ENCODE peak calls at places on chromosomes 7 and 10, in four cellular contexts. One of them, this sample, is unnamed.

GRCh38 chr10:117237401-117237991 is 3.4 kb upstream of the SLC18A2 start:
- DNase-seq in caudate nucleus: no peak
- DNase-seq in psoas muscle: no peak
- DNase-seq in GM12891: no peak
- DNase-seq in this sample: no peak

GRCh38 chr7:44383566-44383965 is 58.2 kb upstream of the CAMK2B start:
- DNase-seq in caudate nucleus: no peak
- DNase-seq in psoas muscle: peak; percentile 65
- DNase-seq in GM12891: no peak
- DNase-seq in this sample: no peak

GRCh38 chr10:44864637-44865288 is 46.4 kb upstream of the TMEM72 start:
- DNase-seq in caudate nucleus: peak; percentile 81
- DNase-seq in psoas muscle: peak; percentile 91
- DNase-seq in GM12891: peak; percentile 86
- DNase-seq in this sample: peak; percentile 95

GRCh38 chr10:43117031-43117776 is 21.0 kb upstream of the CSGALNACT2 start:
- DNase-seq in caudate nucleus: no peak
- DNase-seq in psoas muscle: no peak
- DNase-seq in GM12891: no peak
- DNase-seq in this sample: no peak

GRCh38 chr10:47424231-47424630 is 40.1 kb upstream of the ZNF488 start:
- DNase-seq in caudate nucleus: no peak
- DNase-seq in psoas muscle: no peak
- DNase-seq in GM12891: no peak
- DNase-seq in this sample: no peak

GRCh38 chr7:131949659-131950058 is 393.2 kb upstream of the PODXL start:
- DNase-seq in caudate nucleus: no peak
- DNase-seq in psoas muscle: no peak
- DNase-seq in GM12891: no peak
- DNase-seq in this sample: no peak

GRCh38 chr7:47513741-47514241 is 68.1 kb downstream of the TNS3 start:
- DNase-seq in caudate nucleus: no peak
- DNase-seq in psoas muscle: no peak
- DNase-seq in GM12891: no peak
- DNase-seq in this sample: no peak

GRCh38 chr10:85642421-85643170 is 724.0 kb downstream of the GRID1 start:
- DNase-seq in caudate nucleus: no peak
- DNase-seq in psoas muscle: no peak
- DNase-seq in GM12891: no peak
- DNase-seq in this sample: no peak

GRCh38 chr7:103691291-103691690 is 245.3 kb upstream of the SLC26A5 start:
- DNase-seq in caudate nucleus: no peak
- DNase-seq in psoas muscle: no peak
- DNase-seq in GM12891: no peak
- DNase-seq in this sample: no peak

GRCh38 chr10:21487416-21488180 is 37.9 kb downstream of the SKIDA1 start:
- DNase-seq in caudate nucleus: no peak
- DNase-seq in psoas muscle: no peak
- DNase-seq in GM12891: no peak
- DNase-seq in this sample: no peak

GRCh38 chr10:110410329-110411046 is 87.2 kb upstream of the DUSP5 start:
- DNase-seq in caudate nucleus: no peak
- DNase-seq in psoas muscle: peak; percentile 35
- DNase-seq in GM12891: no peak
- DNase-seq in this sample: no peak

GRCh38 chr10:95178266-95178665 is 15.8 kb upstream of the ACSM6 start:
- DNase-seq in caudate nucleus: no peak
- DNase-seq in psoas muscle: no peak
- DNase-seq in GM12891: no peak
- DNase-seq in this sample: no peak

GRCh38 chr7:108097703-108098102 is 32.5 kb downstream of the LAMB4 start:
- DNase-seq in caudate nucleus: no peak
- DNase-seq in psoas muscle: no peak
- DNase-seq in GM12891: no peak
- DNase-seq in this sample: no peak

GRCh38 chr10:75530337-75530736 is 98.9 kb downstream of the LRMDA start:
- DNase-seq in caudate nucleus: no peak
- DNase-seq in psoas muscle: peak; percentile 15
- DNase-seq in GM12891: no peak
- DNase-seq in this sample: no peak

GRCh38 chr10:78312197-78313046 is 278.8 kb downstream of the RPS24 start:
- DNase-seq in caudate nucleus: no peak
- DNase-seq in psoas muscle: no peak
- DNase-seq in GM12891: no peak
- DNase-seq in this sample: no peak

GRCh38 chr10:79104264-79104954 is 35.6 kb downstream of the ZMIZ1 start:
- DNase-seq in caudate nucleus: peak; percentile 17
- DNase-seq in psoas muscle: peak; percentile 69
- DNase-seq in GM12891: no peak
- DNase-seq in this sample: peak; percentile 58

GRCh38 chr7:37284285-37284684 is 164.4 kb downstream of the ELMO1 start:
- DNase-seq in caudate nucleus: no peak
- DNase-seq in psoas muscle: no peak
- DNase-seq in GM12891: no peak
- DNase-seq in this sample: no peak

GRCh38 chr7:152366662-152367061 is 69.1 kb downstream of the KMT2C start:
- DNase-seq in caudate nucleus: no peak
- DNase-seq in psoas muscle: no peak
- DNase-seq in GM12891: no peak
- DNase-seq in this sample: peak; percentile 30

GRCh38 chr7:47327698-47328391 is 254.1 kb downstream of the TNS3 start:
- DNase-seq in caudate nucleus: peak; percentile 48
- DNase-seq in psoas muscle: peak; percentile 83
- DNase-seq in GM12891: no peak
- DNase-seq in this sample: peak; percentile 91

GRCh38 chr7:30979027-30979426 is 15.3 kb downstream of the GHRHR start:
- DNase-seq in caudate nucleus: no peak
- DNase-seq in psoas muscle: no peak
- DNase-seq in GM12891: no peak
- DNase-seq in this sample: no peak

GRCh38 chr10:118522791-118523498 is 72.5 kb downstream of the PRLHR start:
- DNase-seq in caudate nucleus: no peak
- DNase-seq in psoas muscle: no peak
- DNase-seq in GM12891: no peak
- DNase-seq in this sample: no peak

GRCh38 chr7:7183061-7183832 is 903 bp downstream of the C1GALT1 start:
- DNase-seq in caudate nucleus: peak; percentile 46
- DNase-seq in psoas muscle: no peak
- DNase-seq in GM12891: peak; percentile 23
- DNase-seq in this sample: peak; percentile 58

This sample was measured in heart left ventricle.